ENCODE peak calls at places on chromosomes 3 and 15, in six cellular contexts. F, J, P, S, I and M are unnamed samples.

GRCh38 chr3:73255609-73256029 is 194.2 kb downstream of the EBLN2 start:
- DNase-seq in J (peak), S (peak), F (peak), I (no peak), P (no peak), M (no peak)

GRCh38 chr3:23202203-23202920 is 765 bp upstream of the UBE2E2 start:
- DNase-seq in I (no peak), P (no peak), F (peak), S (no peak), J (no peak), M (no peak)

GRCh38 chr3:123602325-123602724 is 17.5 kb upstream of the HACD2 start:
- DNase-seq in F (peak), I (no peak), P (no peak), S (no peak), J (peak), M (no peak)

GRCh38 chr3:197430502-197430901 is 125.3 kb downstream of the BDH1 start:
- DNase-seq in F (no peak), S (no peak), P (no peak), I (no peak), J (no peak), M (no peak)

GRCh38 chr3:136490646-136491405 is 240.7 kb downstream of the PCCB start:
- DNase-seq in F (no peak), P (no peak), I (no peak), J (no peak), S (no peak), M (no peak)

GRCh38 chr3:170488802-170489201 is 70.1 kb downstream of the CLDN11 start:
- DNase-seq in F (peak), J (peak), P (no peak), I (no peak), S (no peak), M (no peak)

GRCh38 chr3:46849098-46849631 is 14.1 kb downstream of the MYL3 start:
- DNase-seq in S (no peak), P (no peak), J (no peak), F (no peak), I (no peak), M (no peak)

GRCh38 chr3:120153294-120153693 is 59.0 kb upstream of the GSK3B start:
- DNase-seq in J (peak), P (no peak), F (peak), S (no peak), I (no peak), M (no peak)

GRCh38 chr15:81292516-81293001 is 31.4 kb downstream of the STARD5 start:
- DNase-seq in S (no peak), J (no peak), I (no peak), P (peak), F (no peak), M (peak)

GRCh38 chr15:64772488-64772887 is 2.9 kb downstream of the RBPMS2 start:
- DNase-seq in F (no peak), P (no peak), J (no peak), S (no peak), I (no peak), M (no peak)

GRCh38 chr15:68620721-68621528 is 42.1 kb downstream of the CORO2B start:
- DNase-seq in P (no peak), F (no peak), S (peak), J (no peak), I (no peak), M (no peak)

GRCh38 chr3:71195492-71195891 is 388.0 kb downstream of the FOXP1 start:
- DNase-seq in P (no peak), S (no peak), I (no peak), F (peak), J (peak), M (no peak)

GRCh38 chr3:39254806-39255449 is 24.9 kb downstream of the CX3CR1 start:
- DNase-seq in J (no peak), S (no peak), I (no peak), P (no peak), F (no peak), M (no peak)

GRCh38 chr15:73082719-73083275 is 30.5 kb downstream of the NEO1 start:
- DNase-seq in J (peak), F (no peak), S (peak), P (no peak), I (no peak), M (no peak)

GRCh38 chr3:195385526-195385925 is 57.3 kb downstream of the ACAP2 start:
- DNase-seq in I (no peak), P (no peak), J (peak), F (peak), S (peak), M (no peak)